ENCODE peak calls at places on chromosomes 7 and 10, in seven cellular contexts. P is sigmoid colon; U is Peyer's patch; W is CD8-positive, alpha-beta T cell; F is brain microvascular endothelial cell; V is body of pancreas; B is effector memory CD4-positive, alpha-beta T cell. X is an unnamed sample. For H3K27me3 and H3K36me3, the result is how much of the 10 kb centered on the place peaks cover.

GRCh38 chr10:110881247-110881646 is 9.5 kb downstream of the PDCD4 start:
- DNase-seq in P (peak), U (no peak), W (no peak), F (no peak), V (no peak), B (no peak), X (no peak)

GRCh38 chr7:34299066-34299465 is 359.0 kb upstream of the NPSR1 start:
- DNase-seq in P (no peak), U (no peak), W (no peak), F (no peak), V (no peak), B (no peak), X (no peak)

GRCh38 chr10:24901686-24902399 is 50.6 kb downstream of the PRTFDC1 start:
- DNase-seq in P (no peak), U (peak), W (no peak), F (peak), V (peak), B (no peak), X (peak)

GRCh38 chr10:108230478-108231170 is 1066.1 kb upstream of the SORCS1 start:
- DNase-seq in P (no peak), U (no peak), W (no peak), F (no peak), V (no peak), B (no peak), X (no peak)

GRCh38 chr10:29849434-29849833 is 210.0 kb downstream of the JCAD start:
- DNase-seq in P (no peak), U (no peak), W (no peak), F (peak), V (no peak), B (no peak), X (no peak)

GRCh38 chr7:798921-799470 is 33.3 kb upstream of the SUN1 start:
- DNase-seq in P (no peak), U (no peak), W (no peak), F (no peak), V (no peak), B (no peak), X (no peak)

GRCh38 chr7:41878331-41879112 is 175.6 kb upstream of the INHBA start:
- DNase-seq in P (no peak), U (no peak), W (no peak), F (no peak), V (no peak), B (no peak), X (no peak)

GRCh38 chr10:90675621-90676020 is 182.2 kb downstream of the HTR7 start:
- DNase-seq in P (no peak), U (no peak), W (no peak), F (peak), V (no peak), B (no peak), X (no peak)

GRCh38 chr7:131843862-131844261 is 287.4 kb upstream of the PODXL start:
- DNase-seq in P (peak), U (no peak), W (no peak), F (peak), V (no peak), B (no peak), X (no peak)

GRCh38 chr7:100486111-100486636 is 2.4 kb downstream of the NYAP1 start:
- DNase-seq in P (no peak), U (no peak), W (no peak), F (no peak), V (no peak), B (no peak), X (no peak)

GRCh38 chr10:11197266-11197712 is 179.6 kb downstream of the CELF2 start:
- DNase-seq in P (no peak), U (no peak), W (no peak), F (no peak), V (peak), B (no peak), X (no peak)

GRCh38 chr10:84097787-84098353 is 41.4 kb upstream of the GHITM start:
- DNase-seq in P (no peak), U (no peak), W (no peak), F (no peak), V (no peak), B (no peak), X (no peak)

GRCh38 chr7:138753611-138754010 is 44.2 kb upstream of the TMEM213 start:
- DNase-seq in P (no peak), U (no peak), W (no peak), F (no peak), V (no peak), B (no peak), X (peak)

GRCh38 chr10:79019961-79020491 is 48.7 kb upstream of the ZMIZ1 start:
- DNase-seq in P (peak), U (peak), W (no peak), F (no peak), V (no peak), B (no peak), X (no peak)

GRCh38 chr7:54390565-54390964 is 151.6 kb upstream of the VSTM2A start:
- DNase-seq in P (no peak), U (no peak), W (no peak), F (no peak), V (no peak), B (no peak), X (no peak)

GRCh38 chr7:22990588-22990949 is 23.4 kb downstream of the HYCC1 start:
- DNase-seq in P (no peak), U (no peak), W (no peak), F (peak), V (no peak), B (no peak), X (no peak)

GRCh38 chr10:8034666-8035640 is 19.5 kb upstream of the GATA3 start:
- DNase-seq in P (no peak), U (no peak), W (no peak), F (no peak), V (no peak), B (no peak), X (no peak)

GRCh38 chr7:145106001-145106400 is 270.1 kb upstream of the TPK1 start:
- DNase-seq in P (no peak), U (no peak), W (no peak), F (no peak), V (no peak), B (no peak), X (no peak)

GRCh38 chr10:112911196-112911595 is 38.9 kb upstream of the TCF7L2 start:
- DNase-seq in P (no peak), U (no peak), W (no peak), F (no peak), V (no peak), B (no peak), X (no peak)

GRCh38 chr10:112914288-112914952 is 35.6 kb upstream of the TCF7L2 start:
- DNase-seq in P (no peak), U (no peak), W (no peak), F (no peak), V (no peak), B (no peak), X (no peak)

GRCh38 chr10:112913661-112914287 is 36.3 kb upstream of the TCF7L2 start:
- DNase-seq in P (no peak), U (no peak), W (no peak), F (no peak), V (no peak), B (no peak), X (no peak)

GRCh38 chr10:112913255-112913654 is 36.8 kb upstream of the TCF7L2 start:
- DNase-seq in P (no peak), U (no peak), W (no peak), F (no peak), V (no peak), B (no peak), X (no peak)

GRCh38 chr10:112912441-112912911 is 37.6 kb upstream of the TCF7L2 start:
- DNase-seq in P (peak), U (no peak), W (no peak), F (no peak), V (no peak), B (no peak), X (no peak)
- H3K27me3 ChIP-seq in P (under half), U (under half), W (under half), F (under half), V (under half), B (under half), X (under half)

GRCh38 chr10:101995451-101996063 is 60.4 kb downstream of the ARMH3 start:
- DNase-seq in P (no peak), U (no peak), W (no peak), F (peak), V (no peak), B (no peak), X (no peak)
- H3K36me3 ChIP-seq in P (under half), U (under half), W (under half), F (under half), V (under half), B (under half), X (under half)

GRCh38 chr10:20986049-20986448 is 88.9 kb upstream of the NEBL start:
- DNase-seq in P (no peak), U (no peak), W (no peak), F (no peak), V (no peak), B (no peak), X (no peak)

GRCh38 chr10:20978617-20979016 is 81.5 kb upstream of the NEBL start:
- DNase-seq in P (no peak), U (no peak), W (no peak), F (no peak), V (no peak), B (no peak), X (no peak)

GRCh38 chr10:20976891-20977684 is 80.0 kb upstream of the NEBL start:
- DNase-seq in P (no peak), U (no peak), W (no peak), F (no peak), V (no peak), B (no peak), X (no peak)

GRCh38 chr10:20984632-20985031 is 87.5 kb upstream of the NEBL start:
- DNase-seq in P (no peak), U (no peak), W (no peak), F (no peak), V (peak), B (no peak), X (no peak)

GRCh38 chr10:20981419-20981953 is 84.4 kb upstream of the NEBL start:
- DNase-seq in P (no peak), U (no peak), W (no peak), F (no peak), V (no peak), B (no peak), X (no peak)
- H3K27me3 ChIP-seq in P (under half), U (under half), W (under half), F (under half), V (under half), B (under half), X (under half)

GRCh38 chr10:125026974-125027735 is 85.2 kb downstream of the ZRANB1 start:
- DNase-seq in P (peak), U (no peak), W (no peak), F (no peak), V (no peak), B (no peak), X (no peak)

GRCh38 chr10:125025341-125025740 is 83.4 kb downstream of the ZRANB1 start:
- DNase-seq in P (no peak), U (no peak), W (no peak), F (no peak), V (no peak), B (no peak), X (no peak)

GRCh38 chr10:125027889-125028288 is 86.0 kb downstream of the ZRANB1 start:
- DNase-seq in P (no peak), U (no peak), W (no peak), F (no peak), V (no peak), B (no peak), X (peak)

GRCh38 chr10:125024496-125025234 is 82.7 kb downstream of the ZRANB1 start:
- DNase-seq in P (no peak), U (no peak), W (no peak), F (no peak), V (no peak), B (no peak), X (no peak)

DNA sequence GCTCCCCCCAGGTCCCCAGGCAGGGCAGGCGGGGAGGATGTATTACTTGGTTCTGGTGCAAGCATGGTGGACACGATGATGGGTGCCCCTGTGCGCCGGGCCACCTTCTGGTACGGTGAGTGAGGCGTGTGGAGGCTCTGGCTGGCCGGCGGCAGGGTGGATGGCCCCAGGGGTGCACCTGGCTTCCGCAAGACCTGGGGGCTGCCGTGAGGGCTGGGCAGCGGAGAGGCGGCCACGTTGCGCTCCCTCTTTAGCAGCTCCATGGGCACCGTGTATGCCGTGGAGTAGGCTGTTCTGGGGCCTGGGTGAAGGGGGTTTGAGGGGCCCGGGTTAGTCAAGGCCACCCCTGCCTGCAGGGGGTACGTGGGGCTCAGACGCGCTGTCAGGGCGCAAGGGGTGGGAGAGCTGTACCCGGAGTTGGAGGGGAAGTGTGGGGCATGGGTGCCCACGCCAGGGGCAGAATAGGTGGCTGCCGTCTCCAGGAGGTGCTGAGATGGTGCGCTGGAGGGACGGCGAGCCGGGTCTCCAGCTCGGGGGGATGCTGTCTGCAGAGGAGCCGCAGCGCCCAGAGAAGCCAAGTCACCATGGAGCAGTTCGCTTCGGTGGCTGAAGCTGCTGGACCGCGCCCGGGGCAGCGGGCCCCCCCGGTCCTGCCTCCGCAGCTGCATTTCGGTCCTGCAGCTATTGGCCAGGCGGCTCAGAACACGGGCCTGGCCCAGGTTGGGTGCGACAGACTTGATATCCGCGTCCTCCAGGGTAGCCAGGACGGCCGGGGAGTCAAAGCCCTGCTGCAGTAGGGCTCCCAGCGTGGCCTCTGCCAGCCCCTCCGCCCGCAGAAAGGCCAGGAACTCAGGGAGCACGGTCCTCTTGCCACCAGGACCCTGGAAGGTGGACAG is 84.4 kb downstream of the ZRANB1 start:
- DNase-seq in P (no peak), U (no peak), W (no peak), F (no peak), V (no peak), B (no peak), X (no peak)
- H3K36me3 ChIP-seq in P (under half), U (under half), W (under half), F (under half), V (under half), B (under half), X (under half)

DNA sequence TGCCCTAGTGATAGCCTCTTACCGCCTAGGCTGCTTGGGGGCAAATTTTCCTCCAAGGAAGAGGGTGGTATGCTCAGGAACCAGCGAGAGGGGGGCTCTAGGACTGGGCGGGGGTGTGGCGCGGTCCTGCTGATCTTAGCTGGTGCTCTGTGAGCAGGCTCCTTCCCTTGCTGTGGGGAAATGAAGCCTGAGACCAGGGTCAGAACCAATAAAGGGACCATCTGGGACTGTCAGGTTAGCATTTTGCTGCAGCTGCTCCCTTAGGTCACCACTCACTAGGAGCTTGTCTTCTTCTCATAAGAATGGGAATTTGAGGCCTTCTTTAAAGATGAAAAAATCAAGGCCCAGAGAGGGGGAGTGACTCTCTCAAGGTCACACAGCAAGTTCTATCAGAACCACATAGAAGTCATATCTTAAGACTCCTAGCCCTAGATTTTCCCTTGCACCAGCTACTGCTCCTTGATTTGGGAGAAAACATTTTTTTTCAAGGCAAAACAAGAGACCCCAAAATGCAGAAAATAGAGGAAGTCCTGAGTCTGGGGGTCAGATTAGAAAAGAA is 2.0 kb upstream of the NEUROG3 start:
- DNase-seq in P (no peak), U (no peak), W (no peak), F (no peak), V (no peak), B (no peak), X (no peak)
- H3K27me3 ChIP-seq in P (half or more), U (under half), W (under half), F (half or more), V (under half), B (half or more), X (half or more)

GRCh38 chr7:2930310-2931033 is 86.4 kb upstream of the GNA12 start:
- DNase-seq in P (peak), U (peak), W (no peak), F (no peak), V (no peak), B (no peak), X (no peak)
- H3K36me3 ChIP-seq in P (under half), U (under half), W (under half), F (under half), V (under half), B (half or more), X (under half)

DNA sequence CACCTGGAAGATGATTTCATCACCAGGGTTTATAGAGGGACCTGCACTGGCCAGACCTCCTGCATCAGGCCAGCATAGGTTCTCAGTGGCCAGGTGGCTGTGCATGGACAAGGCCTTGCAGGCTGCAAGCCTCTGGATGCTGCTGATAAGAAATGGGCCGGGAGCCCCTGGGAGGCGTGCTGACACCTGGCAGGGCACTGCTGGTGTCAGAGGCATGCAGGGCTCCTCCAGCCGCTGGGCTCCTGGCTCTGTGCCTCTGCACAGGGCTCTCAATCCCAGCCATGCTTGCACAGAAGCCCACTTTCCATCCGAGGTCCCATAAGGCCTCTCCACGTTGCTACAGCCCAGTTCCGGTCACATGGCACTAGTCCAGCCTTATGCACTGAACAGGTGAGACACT is 27.2 kb downstream of the ANTXRL start:
- DNase-seq in P (peak), U (peak), W (peak), F (no peak), V (peak), B (no peak), X (no peak)
- H3K27me3 ChIP-seq in P (under half), U (under half), W (under half), F (under half), V (under half), B (under half), X (under half)

DNA sequence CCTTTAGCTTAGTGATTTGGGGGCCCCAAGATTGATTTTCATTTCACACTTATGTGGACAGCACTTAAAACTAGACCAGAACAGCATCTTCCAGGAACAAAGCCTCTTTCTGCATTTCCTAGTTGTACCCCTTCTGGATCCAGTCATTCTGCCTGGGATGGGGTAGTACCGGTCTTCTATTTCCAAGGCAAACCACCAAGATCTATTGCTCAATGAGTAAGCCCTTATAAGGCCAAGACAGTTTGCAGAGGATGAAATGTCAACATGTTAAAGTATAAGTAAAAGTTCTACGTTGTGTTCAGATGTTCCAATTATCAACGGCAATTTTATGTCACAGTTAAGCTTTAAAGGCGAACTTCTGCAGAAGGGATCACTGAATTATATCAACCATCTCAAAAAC is 106.9 kb upstream of the ZNF746 start:
- DNase-seq in P (no peak), U (no peak), W (no peak), F (no peak), V (no peak), B (no peak), X (no peak)
- H3K36me3 ChIP-seq in P (under half), U (under half), W (under half), F (under half), V (under half), B (under half), X (under half)

X was measured in WERI-Rb-1.